ENCODE peak calls at places on chromosome 5, in eight cellular contexts. One of them, this sample, is unnamed.

GRCh38 chr5:127312131-127312530 is 21.5 kb downstream of the MEGF10 start:
- DNase-seq in A549: no peak
- DNase-seq in esophagus muscularis mucosa: no peak
- DNase-seq in transverse colon: peak; percentile 46
- DNase-seq in Peyer's patch: no peak
- DNase-seq in NB4: no peak
- DNase-seq in IMR-90: no peak
- DNase-seq in stomach: no peak
- DNase-seq in this sample: no peak

GRCh38 chr5:129460121-129460950 is at the start of gene ADAMTS19:
- DNase-seq in Peyer's patch: peak; percentile 60
- DNase-seq in stomach: no peak
- DNase-seq in IMR-90: peak; percentile 21
- DNase-seq in A549: no peak
- DNase-seq in NB4: no peak
- DNase-seq in transverse colon: peak; percentile 11
- DNase-seq in esophagus muscularis mucosa: no peak
- DNase-seq in this sample: no peak

GRCh38 chr5:78896128-78896527 is 89.0 kb downstream of the ARSB start:
- DNase-seq in esophagus muscularis mucosa: no peak
- DNase-seq in IMR-90: peak; percentile 90
- DNase-seq in A549: no peak
- DNase-seq in stomach: no peak
- DNase-seq in Peyer's patch: no peak
- DNase-seq in transverse colon: no peak
- DNase-seq in NB4: no peak
- DNase-seq in this sample: no peak

GRCh38 chr5:115243412-115243811 is 19.3 kb downstream of the PGGT1B start:
- DNase-seq in A549: no peak
- DNase-seq in transverse colon: no peak
- DNase-seq in NB4: no peak
- DNase-seq in IMR-90: peak; percentile 53
- DNase-seq in Peyer's patch: no peak
- DNase-seq in stomach: no peak
- DNase-seq in esophagus muscularis mucosa: no peak
- DNase-seq in this sample: no peak

GRCh38 chr5:55771175-55771655 is 33.4 kb downstream of the DDX4 start:
- DNase-seq in esophagus muscularis mucosa: no peak
- DNase-seq in stomach: no peak
- DNase-seq in IMR-90: no peak
- DNase-seq in A549: no peak
- DNase-seq in NB4: no peak
- DNase-seq in transverse colon: no peak
- DNase-seq in Peyer's patch: no peak
- DNase-seq in this sample: no peak

GRCh38 chr5:31407921-31408714 is 123.8 kb downstream of the DROSHA start:
- DNase-seq in stomach: no peak
- DNase-seq in esophagus muscularis mucosa: no peak
- DNase-seq in A549: no peak
- DNase-seq in transverse colon: no peak
- DNase-seq in IMR-90: peak; percentile 38
- DNase-seq in NB4: no peak
- DNase-seq in Peyer's patch: no peak
- DNase-seq in this sample: no peak

GRCh38 chr5:468401-468800 is 25.4 kb downstream of the EXOC3 start:
- DNase-seq in transverse colon: peak; percentile 5
- DNase-seq in IMR-90: no peak
- DNase-seq in stomach: no peak
- DNase-seq in A549: no peak
- DNase-seq in Peyer's patch: peak; percentile 26
- DNase-seq in esophagus muscularis mucosa: no peak
- DNase-seq in NB4: no peak
- DNase-seq in this sample: peak; percentile 52

GRCh38 chr5:157468293-157468965 is 8.4 kb downstream of the NIPAL4 start:
- DNase-seq in transverse colon: no peak
- DNase-seq in Peyer's patch: no peak
- DNase-seq in IMR-90: no peak
- DNase-seq in NB4: no peak
- DNase-seq in stomach: no peak
- DNase-seq in A549: no peak
- DNase-seq in esophagus muscularis mucosa: no peak
- DNase-seq in this sample: no peak

GRCh38 chr5:124349931-124350330 is 396.5 kb downstream of the ZNF608 start:
- DNase-seq in Peyer's patch: no peak
- DNase-seq in transverse colon: no peak
- DNase-seq in stomach: no peak
- DNase-seq in IMR-90: no peak
- DNase-seq in esophagus muscularis mucosa: no peak
- DNase-seq in NB4: no peak
- DNase-seq in A549: no peak
- DNase-seq in this sample: no peak

GRCh38 chr5:149127394-149127955 is 13.8 kb upstream of the ABLIM3 start:
- DNase-seq in A549: no peak
- DNase-seq in IMR-90: no peak
- DNase-seq in stomach: no peak
- DNase-seq in NB4: no peak
- DNase-seq in Peyer's patch: no peak
- DNase-seq in esophagus muscularis mucosa: no peak
- DNase-seq in transverse colon: no peak
- DNase-seq in this sample: no peak

GRCh38 chr5:73853091-73853490 is 227.1 kb downstream of the ARHGEF28 start:
- DNase-seq in A549: peak; percentile 13
- DNase-seq in NB4: peak; percentile 19
- DNase-seq in stomach: no peak
- DNase-seq in transverse colon: no peak
- DNase-seq in esophagus muscularis mucosa: no peak
- DNase-seq in Peyer's patch: no peak
- DNase-seq in IMR-90: peak; percentile 73
- DNase-seq in this sample: no peak

GRCh38 chr5:27568811-27569210 is 530.4 kb upstream of the CDH9 start:
- DNase-seq in NB4: no peak
- DNase-seq in IMR-90: no peak
- DNase-seq in A549: no peak
- DNase-seq in stomach: no peak
- DNase-seq in transverse colon: no peak
- DNase-seq in Peyer's patch: no peak
- DNase-seq in esophagus muscularis mucosa: no peak
- DNase-seq in this sample: no peak

GRCh38 chr5:141692919-141693848 is 11.2 kb upstream of the ARAP3 start:
- DNase-seq in stomach: no peak
- DNase-seq in NB4: peak; percentile 52
- DNase-seq in transverse colon: no peak
- DNase-seq in IMR-90: peak; percentile 55
- DNase-seq in Peyer's patch: no peak
- DNase-seq in A549: no peak
- DNase-seq in esophagus muscularis mucosa: no peak
- DNase-seq in this sample: no peak

GRCh38 chr5:176491056-176491646 is 43.0 kb downstream of the FAF2 start:
- DNase-seq in esophagus muscularis mucosa: no peak
- DNase-seq in A549: no peak
- DNase-seq in NB4: no peak
- DNase-seq in transverse colon: no peak
- DNase-seq in stomach: no peak
- DNase-seq in IMR-90: peak; percentile 79
- DNase-seq in Peyer's patch: no peak
- DNase-seq in this sample: no peak

GRCh38 chr5:35138232-35138631 is 90.5 kb upstream of the AGXT2 start:
- DNase-seq in stomach: no peak
- DNase-seq in Peyer's patch: no peak
- DNase-seq in esophagus muscularis mucosa: no peak
- DNase-seq in NB4: no peak
- DNase-seq in A549: no peak
- DNase-seq in IMR-90: peak; percentile 57
- DNase-seq in transverse colon: no peak
- DNase-seq in this sample: no peak

GRCh38 chr5:73170522-73170921 is 2.5 kb upstream of the TMEM174 start:
- DNase-seq in transverse colon: peak; percentile 36
- DNase-seq in esophagus muscularis mucosa: no peak
- DNase-seq in IMR-90: peak; percentile 7
- DNase-seq in stomach: no peak
- DNase-seq in Peyer's patch: no peak
- DNase-seq in NB4: peak; percentile 55
- DNase-seq in A549: no peak
- DNase-seq in this sample: no peak

GRCh38 chr5:151348789-151349188 is 1.4 kb upstream of the SLC36A2 start:
- DNase-seq in transverse colon: no peak
- DNase-seq in Peyer's patch: no peak
- DNase-seq in IMR-90: no peak
- DNase-seq in NB4: no peak
- DNase-seq in stomach: no peak
- DNase-seq in A549: no peak
- DNase-seq in esophagus muscularis mucosa: peak; percentile 66
- DNase-seq in this sample: no peak

GRCh38 chr5:151347364-151347763 is at the start of gene SLC36A2:
- DNase-seq in A549: no peak
- DNase-seq in esophagus muscularis mucosa: peak; percentile 50
- DNase-seq in IMR-90: no peak
- DNase-seq in stomach: no peak
- DNase-seq in transverse colon: no peak
- DNase-seq in NB4: no peak
- DNase-seq in Peyer's patch: no peak
- DNase-seq in this sample: no peak

GRCh38 chr5:151345808-151346478 is 1.4 kb downstream of the SLC36A2 start:
- DNase-seq in A549: no peak
- DNase-seq in stomach: no peak
- DNase-seq in NB4: no peak
- DNase-seq in esophagus muscularis mucosa: peak; percentile 72
- DNase-seq in transverse colon: no peak
- DNase-seq in Peyer's patch: no peak
- DNase-seq in IMR-90: peak; percentile 28
- DNase-seq in this sample: no peak

GRCh38 chr5:151344088-151344487 is 3.3 kb downstream of the SLC36A2 start:
- DNase-seq in A549: no peak
- DNase-seq in stomach: no peak
- DNase-seq in NB4: peak; percentile 6
- DNase-seq in IMR-90: no peak
- DNase-seq in Peyer's patch: no peak
- DNase-seq in esophagus muscularis mucosa: peak; percentile 78
- DNase-seq in transverse colon: no peak
- DNase-seq in this sample: no peak

DNA sequence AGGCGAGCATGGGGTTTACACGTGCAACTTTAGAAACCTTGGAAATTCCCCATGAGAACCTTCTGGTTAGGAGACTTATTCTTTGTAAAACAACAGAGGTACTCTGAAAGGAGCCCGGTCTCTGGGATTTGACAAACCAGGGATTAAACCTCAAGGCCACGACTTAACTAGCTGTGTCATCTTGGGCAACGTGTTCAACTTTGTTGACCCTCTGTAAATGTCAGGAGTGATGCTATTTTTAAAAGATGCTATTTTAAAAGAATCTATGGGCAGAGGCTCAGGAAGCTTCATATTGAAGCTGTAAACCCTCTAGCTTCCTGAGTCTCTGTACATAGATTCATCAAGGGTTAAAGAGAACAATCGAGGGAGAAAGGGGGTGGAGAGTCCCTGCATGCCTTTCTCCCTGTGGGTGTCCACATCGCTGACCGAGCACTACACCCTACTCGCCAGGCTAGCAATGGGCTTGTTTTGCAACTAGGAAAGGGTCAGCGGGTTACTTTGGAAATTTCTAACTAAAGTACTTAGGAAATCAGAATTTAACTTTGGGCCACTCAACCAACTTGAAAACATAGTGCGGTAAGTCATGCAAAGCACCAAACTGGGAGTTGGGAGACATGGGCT is 2.1 kb downstream of the SLC36A2 start:
- DNase-seq in esophagus muscularis mucosa: no peak
- DNase-seq in NB4: no peak
- DNase-seq in A549: no peak
- DNase-seq in Peyer's patch: no peak
- DNase-seq in stomach: no peak
- DNase-seq in IMR-90: no peak
- DNase-seq in transverse colon: no peak
- DNase-seq in this sample: no peak
- TF ChIP-seq CTCF in esophagus muscularis mucosa: no peak
- TF ChIP-seq CTCF in NB4: no peak
- TF ChIP-seq CTCF in A549: no peak
- TF ChIP-seq CTCF in Peyer's patch: no peak
- TF ChIP-seq CTCF in stomach: no peak
- TF ChIP-seq CTCF in IMR-90: no peak
- TF ChIP-seq CTCF in transverse colon: no peak
- TF ChIP-seq CTCF in this sample: no peak

GRCh38 chr5:91381774-91382492 is 1.2 kb downstream of the ARRDC3 start:
- DNase-seq in NB4: peak; percentile 85
- DNase-seq in esophagus muscularis mucosa: no peak
- DNase-seq in IMR-90: peak; percentile 89
- DNase-seq in Peyer's patch: no peak
- DNase-seq in stomach: peak; percentile 64
- DNase-seq in A549: peak; percentile 65
- DNase-seq in transverse colon: peak; percentile 80
- DNase-seq in this sample: peak; percentile 76
- TF ChIP-seq POLR2A in NB4: peak; percentile 46
- TF ChIP-seq POLR2A in esophagus muscularis mucosa: no peak
- TF ChIP-seq POLR2A in IMR-90: no peak
- TF ChIP-seq POLR2A in Peyer's patch: no peak
- TF ChIP-seq POLR2A in stomach: no peak
- TF ChIP-seq POLR2A in A549: no peak
- TF ChIP-seq POLR2A in transverse colon: no peak
- TF ChIP-seq POLR2A in this sample: no peak

DNA sequence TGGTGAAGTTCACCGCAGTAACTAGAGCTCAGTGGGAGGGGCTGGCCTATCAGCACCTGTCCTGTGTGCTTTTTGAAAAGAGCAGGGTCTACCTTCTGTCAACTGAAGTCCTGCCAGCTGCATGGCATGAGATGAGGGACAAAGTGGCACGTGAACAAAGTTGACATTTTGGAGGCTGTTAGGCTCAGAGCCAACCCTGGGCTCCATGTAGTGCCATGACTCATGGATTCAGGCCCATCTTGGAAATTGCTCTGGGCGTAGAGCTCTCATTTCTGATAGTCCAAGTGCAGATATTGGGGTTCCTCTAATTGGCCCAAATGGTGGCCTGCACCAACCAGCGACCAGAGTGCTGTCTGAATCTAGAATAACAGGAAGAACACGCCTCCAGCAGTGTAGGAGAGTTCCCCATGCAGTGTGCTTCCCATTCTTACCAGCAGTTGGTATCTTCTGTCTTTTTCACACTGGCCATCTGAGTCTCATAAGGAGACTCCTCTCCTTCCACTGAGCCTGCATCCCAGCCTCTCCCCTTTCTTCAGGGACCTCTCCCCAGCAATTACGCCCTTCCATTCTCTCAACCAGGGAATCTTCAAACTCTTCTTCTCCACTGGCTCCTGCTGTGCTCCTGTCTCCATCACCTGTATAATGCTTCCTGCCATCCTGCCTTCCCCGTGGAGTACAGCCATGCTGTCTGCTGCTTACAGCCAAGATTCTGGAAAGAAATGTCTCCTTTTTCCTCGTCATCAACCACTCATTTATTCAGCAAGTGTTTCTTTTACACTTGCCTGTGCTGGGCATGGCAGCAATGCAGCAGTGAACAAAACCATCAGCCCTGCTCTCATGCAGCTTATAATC is 30.4 kb downstream of the IRF1 start:
- DNase-seq in stomach: peak; percentile 64
- DNase-seq in IMR-90: no peak
- DNase-seq in NB4: peak; percentile 80
- DNase-seq in A549: no peak
- DNase-seq in esophagus muscularis mucosa: no peak
- DNase-seq in transverse colon: peak; percentile 23
- DNase-seq in Peyer's patch: no peak
- DNase-seq in this sample: no peak
- TF ChIP-seq CTCF in stomach: no peak
- TF ChIP-seq CTCF in IMR-90: no peak
- TF ChIP-seq CTCF in NB4: peak; percentile 38
- TF ChIP-seq CTCF in A549: no peak
- TF ChIP-seq CTCF in esophagus muscularis mucosa: no peak
- TF ChIP-seq CTCF in transverse colon: no peak
- TF ChIP-seq CTCF in Peyer's patch: peak; percentile 22
- TF ChIP-seq CTCF in this sample: no peak

GRCh38 chr5:154850255-154851062 is at the start of gene FAXDC2:
- DNase-seq in NB4: no peak
- DNase-seq in A549: no peak
- DNase-seq in transverse colon: peak; percentile 48
- DNase-seq in IMR-90: peak; percentile 88
- DNase-seq in stomach: peak; percentile 61
- DNase-seq in Peyer's patch: peak; percentile 57
- DNase-seq in esophagus muscularis mucosa: peak; percentile 95
- DNase-seq in this sample: peak; percentile 88
- TF ChIP-seq POLR2A in NB4: no peak
- TF ChIP-seq POLR2A in A549: no peak
- TF ChIP-seq POLR2A in transverse colon: peak; percentile 30
- TF ChIP-seq POLR2A in IMR-90: no peak
- TF ChIP-seq POLR2A in stomach: no peak
- TF ChIP-seq POLR2A in Peyer's patch: no peak
- TF ChIP-seq POLR2A in esophagus muscularis mucosa: no peak
- TF ChIP-seq POLR2A in this sample: no peak